ENCODE peak calls at places on chromosomes 16 and 17, in six cellular contexts. R is left ventricle myocardium inferior; T is foreskin fibroblast; V is ovary; K is omental fat pad; G is CD8-positive, alpha-beta T cell. F is an unnamed sample.

GRCh38 chr16:30755955-30756780 is 5.7 kb downstream of the CFAP119 start:
- DNase-seq in R (no peak), T (no peak), V (peak; percentile 11), K (no peak), G (no peak), F (no peak)

GRCh38 chr16:65833171-65833871 is 533.2 kb upstream of the CDH5 start:
- DNase-seq in R (no peak), T (peak; percentile 68), V (no peak), K (no peak), G (no peak), F (peak; percentile 87)

GRCh38 chr17:82010575-82011525 is 11.8 kb downstream of the CENPX start:
- DNase-seq in R (no peak), T (no peak), V (no peak), K (no peak), G (no peak), F (no peak)

GRCh38 chr17:9115446-9116265 is 94.3 kb downstream of the NTN1 start:
- DNase-seq in R (peak; percentile 66), T (peak; percentile 61), V (peak; percentile 45), K (no peak), G (peak; percentile 47), F (peak; percentile 11)

GRCh38 chr17:72466199-72466598 is 345.4 kb downstream of the SOX9 start:
- DNase-seq in R (no peak), T (peak; percentile 77), V (no peak), K (no peak), G (no peak), F (peak; percentile 55)

GRCh38 chr17:14813649-14814048 is 451.5 kb downstream of the PMP22 start:
- DNase-seq in R (no peak), T (no peak), V (no peak), K (no peak), G (no peak), F (no peak)

GRCh38 chr17:37671813-37672544 is 28.7 kb upstream of the DDX52 start:
- DNase-seq in R (no peak), T (peak; percentile 92), V (no peak), K (no peak), G (no peak), F (peak; percentile 94)

GRCh38 chr16:67464565-67464964 is 16.4 kb downstream of the ATP6V0D1 start:
- DNase-seq in R (no peak), T (no peak), V (no peak), K (no peak), G (no peak), F (no peak)

GRCh38 chr16:88534731-88535141 is 35.5 kb upstream of the ZC3H18 start:
- DNase-seq in R (peak; percentile 57), T (peak; percentile 72), V (peak; percentile 55), K (no peak), G (no peak), F (peak; percentile 22)

GRCh38 chr17:78147315-78147998 is 1.3 kb downstream of the C17orf99 start:
- DNase-seq in R (no peak), T (no peak), V (no peak), K (no peak), G (no peak), F (no peak)

GRCh38 chr17:28854457-28855382 is at the start of gene ERAL1:
- DNase-seq in R (peak; percentile 79), T (peak; percentile 95), V (peak; percentile 80), K (peak; percentile 59), G (peak; percentile 72), F (peak; percentile 87)

GRCh38 chr17:52106638-52107261 is 51.8 kb downstream of the CA10 start:
- DNase-seq in R (no peak), T (peak; percentile 19), V (peak; percentile 60), K (peak; percentile 44), G (peak; percentile 4), F (no peak)

DNA sequence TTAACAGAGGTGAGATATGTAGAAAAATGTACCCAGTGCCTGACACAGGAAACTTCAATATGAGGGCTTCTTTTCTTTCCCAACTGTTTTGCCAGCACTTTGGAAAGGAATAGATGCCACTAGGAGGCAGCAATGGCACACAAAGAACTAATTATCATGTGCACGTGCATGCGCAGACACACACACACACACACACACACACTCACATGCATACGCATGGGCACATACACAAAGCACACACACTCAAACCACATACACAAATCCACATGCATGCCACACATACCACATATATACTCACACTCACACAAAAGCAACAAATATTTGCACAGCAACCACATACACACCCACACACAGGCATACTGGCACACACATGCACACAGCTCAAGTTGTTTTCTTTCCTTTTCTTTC is 8.8 kb upstream of the CEP112 start:
- DNase-seq in R (no peak), T (peak; percentile 90), V (no peak), K (no peak), G (peak; percentile 15), F (peak; percentile 82)
- TF ChIP-seq CTCF in R (peak; percentile 64), T (peak; percentile 74), V (no peak), K (no peak), G (peak; percentile 33), F (peak; percentile 82)

GRCh38 chr17:3691539-3692166 is 4.3 kb downstream of the P2RX5 start:
- DNase-seq in R (no peak), T (no peak), V (no peak), K (no peak), G (no peak), F (no peak)
- TF ChIP-seq CTCF in R (no peak), T (no peak), V (no peak), K (no peak), G (no peak), F (no peak)

GRCh38 chr16:77784441-77785356 is 3.7 kb upstream of the VAT1L start:
- DNase-seq in R (no peak), T (no peak), V (no peak), K (no peak), G (no peak), F (no peak)
- TF ChIP-seq CTCF in R (peak; percentile 24), T (no peak), V (no peak), K (no peak), G (no peak), F (peak; percentile 11)

DNA sequence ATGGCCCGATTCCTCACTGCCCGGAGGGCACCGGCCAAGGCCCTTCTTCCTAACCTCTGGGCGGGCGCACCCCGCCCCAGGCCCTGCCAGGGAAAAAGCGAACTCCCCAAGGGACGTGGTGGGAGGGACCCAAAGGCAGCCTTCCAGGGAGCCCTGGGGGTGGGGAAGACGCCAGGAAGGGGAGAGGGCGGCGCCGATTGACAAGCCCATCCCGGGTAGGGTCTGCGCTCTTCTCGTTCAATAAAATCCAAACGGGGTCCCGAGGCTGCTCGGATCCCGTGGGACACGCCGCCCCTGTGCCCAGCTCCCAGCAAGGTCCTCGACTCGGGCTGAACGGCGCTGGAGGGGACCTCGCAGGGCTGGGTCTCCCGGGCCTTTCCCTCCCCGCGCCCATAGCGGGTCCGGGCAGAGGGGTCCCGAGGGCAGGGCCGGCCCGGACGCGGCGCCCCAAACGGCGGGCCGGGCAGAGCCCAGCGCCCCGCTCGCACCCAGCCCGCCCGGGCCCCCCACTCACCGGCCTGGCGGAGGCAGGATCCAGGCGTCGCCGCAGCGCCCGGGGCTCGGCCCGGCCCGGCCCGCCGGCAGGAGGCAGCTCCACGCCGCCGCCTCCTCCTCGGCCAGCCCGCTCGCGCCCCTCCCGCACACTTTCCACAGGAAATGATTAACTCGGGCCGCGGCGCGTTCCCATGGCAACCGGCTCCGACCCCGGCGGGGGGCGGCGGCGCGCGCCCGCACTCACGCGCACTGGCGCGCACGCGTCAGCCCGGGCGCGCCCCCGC is at the start of gene KIFC3:
- DNase-seq in R (peak; percentile 88), T (peak; percentile 91), V (peak; percentile 93), K (peak; percentile 67), G (peak; percentile 62), F (peak; percentile 62)
- TF ChIP-seq CTCF in R (peak; percentile 52), T (no peak), V (no peak), K (no peak), G (no peak), F (peak; percentile 28)

GRCh38 chr16:79885320-79885719 is 284.8 kb upstream of the MAF start:
- DNase-seq in R (no peak), T (no peak), V (no peak), K (no peak), G (no peak), F (no peak)
- TF ChIP-seq CTCF in R (no peak), T (no peak), V (no peak), K (no peak), G (no peak), F (no peak)

DNA sequence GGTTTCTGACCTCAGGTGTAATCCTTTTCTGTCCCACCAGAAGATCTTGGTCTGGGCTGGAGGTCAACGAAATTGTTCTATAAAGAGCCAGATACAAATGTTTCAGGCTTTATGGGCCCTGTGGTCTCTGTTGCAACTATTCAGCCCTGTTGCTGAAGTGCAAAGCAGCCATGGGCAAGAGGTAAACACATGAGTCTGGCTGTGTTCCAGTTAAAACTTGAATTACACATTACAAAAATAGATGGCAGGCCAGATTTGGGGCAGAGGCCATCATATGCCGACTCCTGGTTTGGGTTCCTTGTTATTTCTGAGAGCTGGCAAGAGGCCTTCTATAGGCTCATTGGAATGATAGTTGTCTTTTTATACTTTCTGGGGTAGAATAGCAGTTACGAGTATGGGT is 114.4 kb downstream of the SDR42E1 start:
- DNase-seq in R (no peak), T (peak; percentile 15), V (no peak), K (no peak), G (no peak), F (no peak)
- TF ChIP-seq CTCF in R (no peak), T (no peak), V (no peak), K (no peak), G (no peak), F (no peak)

GRCh38 chr17:50613007-50613406 is 21.7 kb upstream of the ABCC3 start:
- DNase-seq in R (no peak), T (no peak), V (no peak), K (no peak), G (no peak), F (no peak)

GRCh38 chr17:50614471-50615051 is 20.1 kb upstream of the ABCC3 start:
- DNase-seq in R (no peak), T (no peak), V (no peak), K (no peak), G (no peak), F (no peak)

GRCh38 chr17:50611639-50612038 is 23.0 kb upstream of the ABCC3 start:
- DNase-seq in R (no peak), T (no peak), V (no peak), K (no peak), G (no peak), F (no peak)

GRCh38 chr17:50612281-50612680 is 22.4 kb upstream of the ABCC3 start:
- DNase-seq in R (no peak), T (no peak), V (no peak), K (no peak), G (no peak), F (no peak)

DNA sequence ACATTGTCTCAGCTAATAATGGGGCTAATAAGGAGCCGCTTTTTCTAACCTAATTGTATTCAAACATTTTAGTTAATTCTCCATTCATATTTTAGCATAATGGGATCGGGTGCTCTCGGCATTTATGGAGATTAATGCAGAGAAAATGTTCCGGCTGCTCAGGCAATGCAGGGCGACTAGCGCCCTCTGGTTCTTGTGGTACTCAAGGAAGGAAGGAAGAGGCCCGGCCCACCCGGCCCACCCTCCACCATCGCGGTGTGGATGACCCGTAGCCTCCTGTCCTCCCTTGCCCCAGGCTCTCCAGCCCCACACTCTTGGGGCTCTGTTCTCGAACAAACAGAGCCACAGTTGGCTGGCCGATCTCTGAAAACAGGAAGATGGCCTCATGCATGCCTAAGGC is 21.1 kb upstream of the ABCC3 start:
- DNase-seq in R (no peak), T (no peak), V (no peak), K (no peak), G (no peak), F (no peak)
- TF ChIP-seq CTCF in R (peak; percentile 65), T (no peak), V (no peak), K (no peak), G (no peak), F (peak; percentile 14)

GRCh38 chr17:2373179-2373578 is 27.7 kb downstream of the MNT start:
- DNase-seq in R (no peak), T (no peak), V (no peak), K (no peak), G (no peak), F (no peak)
- TF ChIP-seq CTCF in R (no peak), T (no peak), V (no peak), K (no peak), G (no peak), F (no peak)

F was measured in HFFc6.